ENCODE peak calls at places on chromosome 15, in nine cellular contexts. One of them, this sample, is unnamed.
A peak's percentile ranks its signal among the peaks of the same experiment; 100 is the strongest.

GRCh38 chr15:96150277-96150676 is 180.2 kb upstream of the NR2F2 start:
- DNase-seq in transverse colon: no peak
- DNase-seq in uterus: no peak
- DNase-seq in breast epithelium: no peak
- DNase-seq in A549: no peak
- DNase-seq in IMR-90: no peak
- DNase-seq in HCT116: no peak
- DNase-seq in heart left ventricle: no peak
- DNase-seq in adrenal gland: no peak
- DNase-seq in this sample: no peak

GRCh38 chr15:101521084-101521483 is 31.6 kb upstream of the PCSK6 start:
- DNase-seq in transverse colon: no peak
- DNase-seq in uterus: no peak
- DNase-seq in breast epithelium: no peak
- DNase-seq in A549: no peak
- DNase-seq in IMR-90: no peak
- DNase-seq in HCT116: no peak
- DNase-seq in heart left ventricle: no peak
- DNase-seq in adrenal gland: no peak
- DNase-seq in this sample: no peak

GRCh38 chr15:51735211-51735610 is 2.2 kb downstream of the LYSMD2 start:
- DNase-seq in transverse colon: no peak
- DNase-seq in uterus: no peak
- DNase-seq in breast epithelium: no peak
- DNase-seq in A549: no peak
- DNase-seq in IMR-90: no peak
- DNase-seq in HCT116: no peak
- DNase-seq in heart left ventricle: no peak
- DNase-seq in adrenal gland: no peak
- DNase-seq in this sample: no peak

GRCh38 chr15:95086543-95087252 is 855.3 kb downstream of the MCTP2 start:
- DNase-seq in transverse colon: no peak
- DNase-seq in uterus: no peak
- DNase-seq in breast epithelium: no peak
- DNase-seq in A549: no peak
- DNase-seq in IMR-90: peak; percentile 76
- DNase-seq in HCT116: peak; percentile 8
- DNase-seq in heart left ventricle: no peak
- DNase-seq in adrenal gland: no peak
- DNase-seq in this sample: no peak

GRCh38 chr15:29638781-29639180 is 183.5 kb downstream of the TJP1 start:
- DNase-seq in transverse colon: no peak
- DNase-seq in uterus: no peak
- DNase-seq in breast epithelium: no peak
- DNase-seq in A549: no peak
- DNase-seq in IMR-90: peak; percentile 14
- DNase-seq in HCT116: peak; percentile 22
- DNase-seq in heart left ventricle: no peak
- DNase-seq in adrenal gland: no peak
- DNase-seq in this sample: no peak

GRCh38 chr15:52078876-52079700 is 33.5 kb downstream of the BCL2L10 start:
- DNase-seq in transverse colon: peak; percentile 88
- DNase-seq in uterus: peak; percentile 62
- DNase-seq in breast epithelium: peak; percentile 80
- DNase-seq in A549: peak; percentile 82
- DNase-seq in IMR-90: peak; percentile 56
- DNase-seq in HCT116: peak; percentile 54
- DNase-seq in heart left ventricle: peak; percentile 83
- DNase-seq in adrenal gland: peak; percentile 77
- DNase-seq in this sample: peak; percentile 84

GRCh38 chr15:76844096-76844495 is 61.0 kb downstream of the SCAPER start:
- DNase-seq in transverse colon: no peak
- DNase-seq in uterus: no peak
- DNase-seq in breast epithelium: no peak
- DNase-seq in A549: no peak
- DNase-seq in IMR-90: peak; percentile 10
- DNase-seq in HCT116: no peak
- DNase-seq in heart left ventricle: no peak
- DNase-seq in adrenal gland: no peak
- DNase-seq in this sample: no peak

GRCh38 chr15:57418640-57419039 is 42.3 kb downstream of the CGNL1 start:
- DNase-seq in transverse colon: no peak
- DNase-seq in uterus: no peak
- DNase-seq in breast epithelium: no peak
- DNase-seq in A549: no peak
- DNase-seq in IMR-90: no peak
- DNase-seq in HCT116: no peak
- DNase-seq in heart left ventricle: no peak
- DNase-seq in adrenal gland: no peak
- DNase-seq in this sample: no peak

GRCh38 chr15:89656116-89656815 is 999 bp upstream of the KIF7 start:
- DNase-seq in transverse colon: no peak
- DNase-seq in uterus: no peak
- DNase-seq in breast epithelium: no peak
- DNase-seq in A549: no peak
- DNase-seq in IMR-90: peak; percentile 27
- DNase-seq in HCT116: no peak
- DNase-seq in heart left ventricle: no peak
- DNase-seq in adrenal gland: no peak
- DNase-seq in this sample: no peak

GRCh38 chr15:45522931-45523331 is 376 bp upstream of the SLC30A4 start:
- DNase-seq in transverse colon: no peak
- DNase-seq in uterus: no peak
- DNase-seq in breast epithelium: no peak
- DNase-seq in A549: peak; percentile 24
- DNase-seq in IMR-90: peak; percentile 25
- DNase-seq in HCT116: no peak
- DNase-seq in heart left ventricle: no peak
- DNase-seq in adrenal gland: no peak
- DNase-seq in this sample: no peak

GRCh38 chr15:95715919-95716318 is 614.6 kb upstream of the NR2F2 start:
- DNase-seq in transverse colon: no peak
- DNase-seq in uterus: no peak
- DNase-seq in breast epithelium: no peak
- DNase-seq in A549: no peak
- DNase-seq in IMR-90: no peak
- DNase-seq in HCT116: no peak
- DNase-seq in heart left ventricle: no peak
- DNase-seq in adrenal gland: no peak
- DNase-seq in this sample: no peak

GRCh38 chr15:43510230-43511011 is 7.0 kb upstream of the MAP1A start:
- DNase-seq in transverse colon: peak; percentile 98
- DNase-seq in uterus: peak; percentile 98
- DNase-seq in breast epithelium: peak; percentile 93
- DNase-seq in A549: peak; percentile 96
- DNase-seq in IMR-90: peak; percentile 98
- DNase-seq in HCT116: peak; percentile 93
- DNase-seq in heart left ventricle: peak; percentile 99
- DNase-seq in adrenal gland: peak; percentile 99
- DNase-seq in this sample: peak; percentile 96
- TF ChIP-seq POLR2A in transverse colon: peak; percentile 42
- TF ChIP-seq POLR2A in uterus: peak; percentile 76
- TF ChIP-seq POLR2A in breast epithelium: no peak
- TF ChIP-seq POLR2A in A549: peak; percentile 33
- TF ChIP-seq POLR2A in IMR-90: peak; percentile 35
- TF ChIP-seq POLR2A in HCT116: peak; percentile 28
- TF ChIP-seq POLR2A in heart left ventricle: peak; percentile 80
- TF ChIP-seq POLR2A in adrenal gland: peak; percentile 92
- TF ChIP-seq POLR2A in this sample: no peak

DNA sequence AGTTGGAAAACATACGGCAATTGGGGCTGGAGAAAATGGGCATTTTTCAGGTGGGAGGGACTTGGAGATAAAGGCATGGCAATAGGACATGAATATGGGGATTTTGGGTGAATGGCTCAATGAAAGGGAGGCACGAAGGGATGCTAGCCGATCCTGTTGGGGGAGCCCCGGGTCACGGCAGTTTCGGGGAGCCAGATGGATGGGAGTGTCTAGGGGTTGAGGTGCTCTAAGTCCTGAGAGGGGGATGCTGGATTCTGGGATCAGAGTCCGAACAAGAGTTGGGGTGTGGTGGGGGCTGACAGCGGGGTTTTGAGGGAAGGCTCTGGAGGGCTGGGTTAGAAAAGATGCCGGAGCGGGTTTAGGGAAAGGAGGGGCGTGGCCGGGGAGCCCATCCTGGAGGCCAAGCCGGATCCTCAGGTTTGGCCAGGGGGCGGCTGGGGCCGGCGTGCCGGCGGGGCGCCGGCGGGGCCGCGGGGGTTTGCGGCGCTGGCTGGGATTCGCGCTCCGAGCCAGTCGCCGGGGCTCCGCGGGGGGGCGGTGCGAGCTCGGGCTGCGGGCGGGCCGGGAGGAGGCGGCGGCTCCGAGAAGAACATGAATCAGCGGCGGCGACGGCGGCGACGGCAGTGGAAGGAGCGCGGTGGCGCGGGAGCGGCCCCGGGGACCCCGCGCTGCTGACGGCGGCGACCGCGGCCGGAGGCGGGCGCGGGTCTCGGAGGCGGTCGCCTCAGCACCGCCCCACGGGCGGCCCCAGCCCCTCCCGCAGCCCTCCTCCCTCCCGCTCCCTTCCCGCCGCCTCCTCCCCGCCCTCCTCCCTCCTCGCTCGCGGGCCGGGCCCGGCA is at the start of gene TYRO3:
- DNase-seq in transverse colon: peak; percentile 66
- DNase-seq in uterus: peak; percentile 58
- DNase-seq in breast epithelium: no peak
- DNase-seq in A549: no peak
- DNase-seq in IMR-90: no peak
- DNase-seq in HCT116: no peak
- DNase-seq in heart left ventricle: peak; percentile 66
- DNase-seq in adrenal gland: peak; percentile 72
- DNase-seq in this sample: peak; percentile 84
- TF ChIP-seq POLR2A in transverse colon: no peak
- TF ChIP-seq POLR2A in uterus: peak; percentile 55
- TF ChIP-seq POLR2A in breast epithelium: no peak
- TF ChIP-seq POLR2A in A549: no peak
- TF ChIP-seq POLR2A in IMR-90: no peak
- TF ChIP-seq POLR2A in HCT116: no peak
- TF ChIP-seq POLR2A in heart left ventricle: peak; percentile 45
- TF ChIP-seq POLR2A in adrenal gland: no peak
- TF ChIP-seq POLR2A in this sample: no peak

DNA sequence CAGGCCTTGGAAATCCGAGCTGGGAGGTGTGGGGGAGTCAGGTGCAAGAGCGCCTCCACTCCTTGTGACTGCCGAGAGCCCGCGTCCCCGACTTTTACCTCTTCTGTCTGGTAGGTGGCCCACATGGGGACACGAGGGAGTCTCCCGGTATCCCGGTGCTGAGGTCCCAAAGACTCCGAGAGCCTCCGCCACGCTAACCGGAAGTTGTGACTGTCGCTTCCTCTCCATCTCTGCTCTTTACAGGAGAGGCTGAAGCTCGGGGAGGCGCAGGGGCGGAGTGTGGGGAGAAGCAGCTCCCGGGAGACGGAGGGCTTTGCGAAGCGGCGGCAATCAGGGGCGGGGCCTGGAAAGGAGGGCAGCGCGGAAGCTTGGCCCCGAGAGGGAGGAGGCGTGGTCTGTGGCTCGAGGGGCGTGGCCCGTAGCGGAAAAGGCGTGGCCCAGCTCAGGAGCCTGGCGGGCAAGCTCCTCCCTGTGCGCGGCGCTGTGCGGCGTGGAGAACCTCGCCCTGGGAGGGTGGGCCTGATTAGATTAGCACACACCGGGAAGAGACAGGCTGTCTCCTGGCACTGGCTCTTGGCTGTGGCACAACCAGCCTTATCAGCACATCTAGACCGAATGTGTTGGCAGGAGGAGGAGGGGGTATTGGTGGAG is 143.9 kb downstream of the GABRB3 start:
- DNase-seq in transverse colon: no peak
- DNase-seq in uterus: peak; percentile 73
- DNase-seq in breast epithelium: peak; percentile 69
- DNase-seq in A549: peak; percentile 97
- DNase-seq in IMR-90: peak; percentile 2
- DNase-seq in HCT116: no peak
- DNase-seq in heart left ventricle: peak; percentile 54
- DNase-seq in adrenal gland: peak; percentile 38
- DNase-seq in this sample: peak; percentile 50
- TF ChIP-seq POLR2A in transverse colon: peak; percentile 33
- TF ChIP-seq POLR2A in uterus: no peak
- TF ChIP-seq POLR2A in breast epithelium: no peak
- TF ChIP-seq POLR2A in A549: peak; percentile 55
- TF ChIP-seq POLR2A in IMR-90: no peak
- TF ChIP-seq POLR2A in HCT116: no peak
- TF ChIP-seq POLR2A in heart left ventricle: no peak
- TF ChIP-seq POLR2A in adrenal gland: no peak
- TF ChIP-seq POLR2A in this sample: no peak

GRCh38 chr15:42056934-42057743 is 36.3 kb upstream of the PLA2G4E start:
- DNase-seq in transverse colon: peak; percentile 86
- DNase-seq in uterus: peak; percentile 52
- DNase-seq in breast epithelium: peak; percentile 82
- DNase-seq in A549: peak; percentile 94
- DNase-seq in IMR-90: peak; percentile 62
- DNase-seq in HCT116: peak; percentile 95
- DNase-seq in heart left ventricle: peak; percentile 88
- DNase-seq in adrenal gland: peak; percentile 63
- DNase-seq in this sample: peak; percentile 80
- TF ChIP-seq POLR2A in transverse colon: peak; percentile 25
- TF ChIP-seq POLR2A in uterus: no peak
- TF ChIP-seq POLR2A in breast epithelium: peak; percentile 14
- TF ChIP-seq POLR2A in A549: no peak
- TF ChIP-seq POLR2A in IMR-90: no peak
- TF ChIP-seq POLR2A in HCT116: peak; percentile 62
- TF ChIP-seq POLR2A in heart left ventricle: no peak
- TF ChIP-seq POLR2A in adrenal gland: no peak
- TF ChIP-seq POLR2A in this sample: no peak

DNA sequence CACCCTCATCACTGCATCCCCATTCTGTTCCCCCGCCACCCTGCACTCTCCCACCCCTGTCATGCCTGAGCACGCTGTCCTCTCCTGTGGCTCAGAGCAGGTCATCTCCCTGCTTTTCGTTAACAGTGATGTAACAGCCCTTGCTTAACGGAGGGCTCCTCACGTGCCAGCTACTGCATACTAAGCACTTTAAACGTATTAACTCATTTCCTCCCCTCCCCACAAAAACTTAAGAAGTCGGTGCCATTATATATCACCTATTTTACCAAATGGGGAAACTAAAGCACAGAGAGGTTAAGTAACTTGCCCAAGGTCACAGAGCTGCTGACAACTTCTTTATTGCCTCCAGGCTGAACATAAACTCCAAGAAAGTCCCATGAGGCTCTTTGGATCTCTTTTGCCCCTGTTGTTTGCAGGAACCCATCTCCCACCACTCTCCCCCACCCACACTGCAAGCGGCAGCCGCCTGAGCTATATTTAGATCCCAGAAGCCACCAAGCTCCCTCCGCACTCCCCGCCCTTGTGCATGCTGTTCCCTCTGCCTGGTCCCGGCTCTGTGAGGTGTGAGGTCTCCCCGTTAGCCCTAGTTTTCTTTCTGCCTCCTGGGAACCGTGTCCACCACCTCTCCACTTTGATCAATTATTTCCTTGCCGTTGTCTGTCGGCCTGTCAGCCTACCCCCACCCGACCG is 752 bp upstream of the CSK start:
- DNase-seq in transverse colon: no peak
- DNase-seq in uterus: no peak
- DNase-seq in breast epithelium: no peak
- DNase-seq in A549: no peak
- DNase-seq in IMR-90: peak; percentile 28
- DNase-seq in HCT116: no peak
- DNase-seq in heart left ventricle: no peak
- DNase-seq in adrenal gland: no peak
- DNase-seq in this sample: peak; percentile 63
- TF ChIP-seq POLR2A in transverse colon: no peak
- TF ChIP-seq POLR2A in uterus: no peak
- TF ChIP-seq POLR2A in breast epithelium: no peak
- TF ChIP-seq POLR2A in A549: no peak
- TF ChIP-seq POLR2A in IMR-90: no peak
- TF ChIP-seq POLR2A in HCT116: no peak
- TF ChIP-seq POLR2A in heart left ventricle: no peak
- TF ChIP-seq POLR2A in adrenal gland: no peak
- TF ChIP-seq POLR2A in this sample: no peak

This sample was measured in Peyer's patch.